ENCODE peak calls at places on chromosomes 13 and 19, in five cellular contexts. V is uterus, O is astrocyte of the cerebellum, D is endodermal cell, C is OCI-LY7. H is an unnamed sample.

GRCh38 chr19:34254552-34255432 is at the start of gene GARRE1:
- DNase-seq in C (peak), D (peak), V (peak), O (no peak), H (no peak)

GRCh38 chr13:23427342-23428182 is 5.9 kb downstream of the SACS start:
- DNase-seq in C (no peak), D (no peak), V (peak), O (peak), H (peak)

GRCh38 chr19:43675269-43675879 is 5.4 kb upstream of the PLAUR start:
- DNase-seq in C (no peak), D (no peak), V (no peak), O (no peak), H (no peak)

GRCh38 chr19:35212241-35212640 is 16.3 kb downstream of the FAM187B start:
- DNase-seq in C (no peak), D (peak), V (no peak), O (no peak), H (no peak)

GRCh38 chr13:27822258-27822872 is 30.1 kb downstream of the GSX1 start:
- DNase-seq in O (no peak), V (no peak), C (no peak), D (no peak), H (no peak)

GRCh38 chr13:88919970-88920628 is 1248.9 kb downstream of the SLITRK5 start:
- DNase-seq in D (no peak), V (no peak), C (no peak), O (no peak), H (no peak)

GRCh38 chr19:1082165-1082927 is 12.8 kb downstream of the POLR2E start:
- DNase-seq in C (peak), V (no peak), O (no peak), D (peak), H (no peak)

GRCh38 chr19:7575426-7576040 is 20.1 kb upstream of the CAMSAP3 start:
- DNase-seq in D (no peak), O (no peak), C (no peak), V (no peak), H (no peak)

GRCh38 chr19:8518536-8518935 is 4.6 kb upstream of the ZNF414 start:
- DNase-seq in D (no peak), V (no peak), C (no peak), O (no peak), H (no peak)

GRCh38 chr19:46602392-46603194 is 1.5 kb downstream of the CALM3 start:
- DNase-seq in V (peak), C (no peak), O (no peak), D (peak), H (no peak)

GRCh38 chr19:42216653-42217521 is 590 bp downstream of the DEDD2 start:
- DNase-seq in O (no peak), C (peak), V (peak), D (peak), H (no peak)

GRCh38 chr13:36163809-36164308 is 32.7 kb upstream of the DCLK1 start:
- DNase-seq in D (no peak), O (peak), V (peak), C (no peak), H (peak)

GRCh38 chr19:12603714-12604113 is 6.9 kb downstream of the ZNF490 start:
- DNase-seq in D (no peak), O (peak), V (no peak), C (peak), H (no peak)

GRCh38 chr13:99378985-99379734 is 72.0 kb upstream of the GPR183 start:
- DNase-seq in C (peak), O (no peak), V (no peak), D (peak), H (no peak)

GRCh38 chr19:35879770-35880317 is 11.5 kb downstream of the APLP1 start:
- DNase-seq in D (peak), V (peak), O (peak), C (peak), H (peak)

GRCh38 chr13:50275392-50276063 is 260.3 kb downstream of the KCNRG start:
- DNase-seq in V (no peak), O (no peak), D (no peak), C (no peak), H (no peak)

GRCh38 chr19:7999376-7999775 is 6.1 kb downstream of the ELAVL1 start:
- DNase-seq in C (no peak), V (no peak), D (no peak), O (no peak), H (no peak)

GRCh38 chr13:70310720-70311119 is 202.5 kb upstream of the KLHL1 start:
- DNase-seq in O (peak), C (peak), V (no peak), D (peak), H (no peak)

GRCh38 chr13:40981361-40981760 is 37.8 kb downstream of the ELF1 start:
- DNase-seq in V (no peak), D (no peak), C (peak), O (no peak), H (no peak)

GRCh38 chr19:32186542-32187330 is 158.7 kb upstream of the ZNF507 start:
- DNase-seq in O (no peak), D (no peak), C (no peak), V (no peak), H (no peak)
- H3K4me3 ChIP-seq in O (no peak), D (no peak), C (no peak), V (no peak), H (no peak)

GRCh38 chr13:30415430-30416030 is 6.8 kb upstream of the UBE2L5 start:
- DNase-seq in C (peak), O (no peak), D (no peak), V (no peak), H (no peak)
- H3K4me3 ChIP-seq in C (peak), O (no peak), D (no peak), V (no peak), H (no peak)

GRCh38 chr13:87384099-87384498 is 287.1 kb upstream of the SLITRK5 start:
- DNase-seq in V (no peak), O (no peak), D (no peak), C (no peak), H (no peak)
- H3K4me3 ChIP-seq in V (no peak), O (no peak), D (no peak), C (no peak), H (no peak)

GRCh38 chr19:17081672-17082630 is 6.4 kb downstream of the MYO9B start:
- DNase-seq in C (no peak), O (no peak), D (no peak), V (no peak), H (no peak)

GRCh38 chr19:17080441-17080803 is 4.8 kb downstream of the MYO9B start:
- DNase-seq in V (no peak), D (no peak), C (no peak), O (no peak), H (no peak)

GRCh38 chr19:17078920-17079709 is 3.5 kb downstream of the MYO9B start:
- DNase-seq in O (no peak), D (no peak), V (no peak), C (no peak), H (no peak)

GRCh38 chr19:17078038-17078919 is 2.7 kb downstream of the MYO9B start:
- DNase-seq in O (no peak), C (no peak), D (no peak), V (no peak), H (no peak)

DNA sequence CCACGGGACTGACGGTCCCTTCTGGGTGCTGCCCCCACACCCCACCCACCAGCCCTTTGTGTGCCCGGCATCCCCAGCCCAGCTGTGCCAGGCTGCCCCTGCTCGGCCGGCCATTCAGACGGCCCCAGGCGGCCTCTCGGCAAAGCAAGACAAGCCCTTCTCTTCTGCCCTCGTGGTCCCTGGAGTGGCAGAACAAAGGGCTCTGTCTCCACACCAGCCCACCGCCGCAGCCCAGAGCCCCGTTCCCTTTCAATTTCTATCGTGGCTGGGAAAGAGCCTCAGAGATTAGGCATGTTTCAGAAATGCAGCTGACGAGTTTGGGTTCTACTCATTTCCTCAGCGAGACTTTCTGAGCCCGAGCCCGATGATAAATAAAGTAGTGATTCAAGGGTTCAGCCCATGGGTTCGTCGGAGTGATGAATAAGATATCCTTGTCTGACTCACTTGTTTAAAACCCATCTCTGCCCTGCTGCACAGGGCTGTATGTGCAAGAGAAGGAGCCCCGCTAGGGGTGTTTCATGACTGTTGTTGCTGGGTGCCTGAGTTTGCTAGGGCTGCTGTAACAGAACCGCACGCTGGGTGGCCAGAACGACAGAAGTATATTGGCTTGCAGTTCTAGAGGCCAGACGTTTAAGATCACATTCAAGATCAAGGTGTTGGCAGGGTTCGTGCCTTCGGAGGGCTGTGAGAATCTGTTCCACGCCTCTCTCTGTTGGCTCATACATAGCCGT is 4.3 kb downstream of the MYO9B start:
- DNase-seq in C (peak), V (peak), D (no peak), O (peak), H (peak)
- H3K4me3 ChIP-seq in C (peak), V (peak), D (no peak), O (peak), H (peak)

GRCh38 chr13:32695602-32696250 is 109.5 kb downstream of the PDS5B start:
- DNase-seq in V (no peak), O (no peak), D (no peak), C (no peak), H (no peak)
- H3K4me3 ChIP-seq in V (no peak), O (no peak), D (no peak), C (no peak), H (no peak)

DNA sequence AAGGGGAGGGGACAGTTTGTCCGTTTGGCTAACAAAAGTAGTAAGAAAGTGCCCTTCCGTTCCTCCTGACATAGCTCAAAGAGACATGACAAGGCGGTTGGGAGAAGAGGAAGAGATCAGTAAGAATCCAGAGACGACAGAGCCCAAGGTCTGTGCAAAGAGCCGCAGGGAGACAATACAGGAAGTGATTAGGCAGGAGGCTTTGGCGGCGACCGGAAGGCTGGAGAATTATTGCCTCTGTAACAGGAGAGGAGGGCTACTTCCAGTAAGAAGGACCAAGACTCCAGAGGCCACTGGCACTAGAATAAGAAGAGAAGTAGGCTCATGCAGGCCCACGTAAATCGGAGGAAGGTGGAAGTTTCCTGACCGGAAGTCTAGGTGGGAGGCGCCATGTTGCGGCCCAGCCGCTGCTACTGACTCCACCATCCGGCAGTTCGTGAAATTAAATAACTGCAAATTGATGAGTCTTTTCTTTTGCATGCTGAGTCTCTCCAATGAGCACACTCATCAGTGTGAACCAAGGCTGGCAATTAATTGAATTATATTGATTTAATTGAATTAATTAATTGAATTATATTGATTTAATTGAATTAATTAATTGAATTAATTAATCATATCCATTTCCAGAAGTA is 9.9 kb downstream of the RFX2 start:
- DNase-seq in D (no peak), V (no peak), C (no peak), O (no peak), H (no peak)
- H3K4me3 ChIP-seq in D (no peak), V (no peak), C (no peak), O (no peak), H (no peak)

DNA sequence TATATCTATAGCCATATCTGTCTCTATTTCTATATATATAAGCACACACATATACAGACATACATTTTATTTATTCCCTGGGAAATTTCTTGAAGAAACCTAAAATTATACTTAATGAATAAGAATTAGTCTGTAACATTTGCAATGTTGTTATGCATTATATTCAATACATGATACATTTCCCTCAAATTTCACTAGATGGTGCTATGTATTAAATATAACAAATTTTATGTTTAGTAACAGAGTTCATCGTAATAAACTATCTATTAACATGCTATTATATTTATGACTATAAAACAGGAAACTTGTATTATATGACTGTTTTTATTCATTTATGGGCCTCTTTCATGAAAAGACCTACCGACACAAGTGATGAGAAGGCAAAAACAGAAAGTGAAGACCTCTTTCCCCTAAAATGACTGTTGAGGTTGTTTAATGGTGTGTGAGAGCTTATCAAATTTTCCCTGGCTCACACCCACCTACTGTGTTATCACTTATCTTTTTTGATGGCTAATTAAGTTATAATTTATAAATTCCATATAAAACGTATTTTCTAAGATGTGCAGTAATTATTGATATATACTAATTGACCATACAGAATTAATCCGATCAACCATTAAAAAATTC is 881.9 kb downstream of the SLITRK6 start:
- DNase-seq in C (peak), O (peak), D (no peak), V (no peak), H (no peak)
- H3K4me3 ChIP-seq in C (no peak), O (no peak), D (no peak), V (no peak), H (no peak)

DNA sequence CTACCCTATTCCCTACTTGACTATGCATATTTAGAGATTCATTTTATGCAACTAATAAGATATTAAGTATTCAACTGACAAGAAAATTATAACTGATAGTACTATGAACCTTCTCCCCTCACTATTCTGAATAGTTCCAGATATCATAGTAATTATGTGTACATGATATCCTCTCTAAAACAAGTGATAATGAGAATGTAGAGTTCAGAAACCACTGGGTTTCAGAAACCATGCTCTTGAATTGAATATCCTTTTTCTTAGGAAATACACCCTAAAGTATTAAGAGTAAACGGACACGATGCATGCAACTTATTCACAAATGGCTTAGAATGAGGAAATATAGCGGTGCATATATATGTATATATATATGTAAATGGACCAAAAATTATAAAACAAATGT is 160.9 kb downstream of the TBC1D4 start:
- DNase-seq in V (no peak), D (no peak), C (no peak), O (no peak), H (no peak)
- H3K4me3 ChIP-seq in V (no peak), D (no peak), C (no peak), O (no peak), H (no peak)

DNA sequence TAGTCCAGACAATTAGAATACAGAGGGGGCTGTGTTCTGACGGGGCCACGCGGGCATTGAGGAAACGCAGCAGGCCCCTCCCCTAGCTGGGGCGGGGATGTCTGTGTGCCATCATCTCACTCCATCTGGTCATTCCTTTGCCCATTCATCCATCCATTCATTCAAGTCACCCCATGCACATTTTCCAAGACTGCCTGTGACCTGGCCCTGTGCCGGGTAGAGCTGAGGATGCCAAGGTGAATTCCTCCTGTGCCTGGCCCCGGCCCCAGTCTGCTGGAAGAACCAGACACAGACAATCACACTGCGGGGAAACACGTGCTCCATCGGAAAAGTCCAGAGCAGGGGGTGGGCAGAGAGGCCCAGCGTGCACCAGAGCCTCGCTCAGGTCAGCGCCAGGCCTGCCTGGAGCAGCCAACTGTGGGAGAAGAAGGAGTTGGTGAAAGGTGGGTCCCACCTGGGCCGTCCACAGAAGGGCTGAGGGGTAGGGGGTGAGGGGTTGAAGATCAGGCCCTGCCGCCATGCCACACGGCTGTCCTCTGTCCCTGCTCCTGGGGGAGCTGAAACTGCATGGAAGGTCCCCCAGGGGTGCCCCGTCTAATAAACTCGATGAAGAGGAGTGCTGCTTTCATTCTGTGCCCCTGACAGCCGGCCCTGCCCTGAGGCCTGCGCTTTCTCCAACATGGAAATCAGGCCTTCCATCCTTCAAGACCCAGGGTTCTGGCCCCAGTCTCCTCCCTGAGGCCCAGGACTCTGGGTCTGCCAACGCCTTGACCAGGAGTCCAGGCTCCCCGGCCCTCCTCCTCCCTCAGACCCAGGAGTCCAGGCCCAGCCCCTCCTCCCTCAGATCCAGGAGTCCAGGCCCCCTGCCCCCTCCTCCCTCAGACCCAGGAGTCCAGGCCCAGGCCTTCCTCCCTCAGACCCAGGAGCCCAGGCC is 1.6 kb upstream of the CACNG6 start:
- DNase-seq in O (peak), D (no peak), C (no peak), V (no peak), H (no peak)
- H3K4me3 ChIP-seq in O (no peak), D (no peak), C (no peak), V (no peak), H (no peak)